ENCODE peak calls at places on chromosomes 13 and 19, in eight cellular contexts. N is thoracic aorta, Z is adrenal gland, B is heart right ventricle, F is H9, Y is tibial nerve, U is A549, V is mammary epithelial cell. J is an unnamed sample. For H3K4me1, the result is how much of the 10 kb centered on the place peaks cover.

GRCh38 chr13:40313269-40314200 is 352.9 kb downstream of the FOXO1 start:
- DNase-seq in N (no peak), Z (no peak), B (no peak), F (no peak), Y (no peak), U (no peak), V (no peak), J (no peak)

GRCh38 chr19:1245884-1246816 is 2.2 kb upstream of the MIDN start:
- DNase-seq in N (no peak), Z (peak), B (peak), F (no peak), Y (no peak), U (no peak), V (no peak), J (no peak)

GRCh38 chr13:46367622-46368327 is 19.3 kb downstream of the RUBCNL start:
- DNase-seq in N (no peak), Z (no peak), B (no peak), F (no peak), Y (no peak), U (no peak), V (peak), J (no peak)

GRCh38 chr13:74134777-74135305 is 637 bp upstream of the KLF12 start:
- DNase-seq in N (peak), Z (peak), B (peak), F (no peak), Y (peak), U (peak), V (no peak), J (peak)

GRCh38 chr13:55538424-55538823 is 1602.3 kb upstream of the PRR20A start:
- DNase-seq in N (no peak), Z (no peak), B (no peak), F (no peak), Y (no peak), U (no peak), V (no peak), J (no peak)

GRCh38 chr19:52898101-52898500 is 666 bp upstream of the ZNF320 start:
- DNase-seq in N (no peak), Z (peak), B (peak), F (peak), Y (no peak), U (no peak), V (no peak), J (no peak)

GRCh38 chr19:47253467-47253881 is 2.9 kb upstream of the CCDC9 start:
- DNase-seq in N (no peak), Z (no peak), B (no peak), F (no peak), Y (no peak), U (peak), V (peak), J (no peak)

GRCh38 chr19:46617566-46618079 is 7.3 kb downstream of the PTGIR start:
- DNase-seq in N (no peak), Z (no peak), B (no peak), F (no peak), Y (no peak), U (no peak), V (no peak), J (no peak)

GRCh38 chr19:7562646-7563393 is 27.3 kb downstream of the PNPLA6 start:
- DNase-seq in N (no peak), Z (no peak), B (no peak), F (peak), Y (no peak), U (no peak), V (no peak), J (peak)

GRCh38 chr13:39385621-39386231 is 217.3 kb downstream of the LHFPL6 start:
- DNase-seq in N (no peak), Z (no peak), B (no peak), F (peak), Y (no peak), U (no peak), V (no peak), J (peak)

GRCh38 chr19:30426864-30427263 is 54.7 kb downstream of the ZNF536 start:
- DNase-seq in N (no peak), Z (no peak), B (no peak), F (no peak), Y (no peak), U (no peak), V (no peak), J (no peak)

GRCh38 chr13:101903890-101904289 is 451.4 kb downstream of the ITGBL1 start:
- DNase-seq in N (no peak), Z (no peak), B (no peak), F (no peak), Y (no peak), U (no peak), V (no peak), J (no peak)

GRCh38 chr13:79500829-79501228 is 19.9 kb downstream of the NDFIP2 start:
- DNase-seq in N (no peak), Z (no peak), B (no peak), F (no peak), Y (no peak), U (no peak), V (no peak), J (no peak)

GRCh38 chr13:46207828-46208227 is 3.9 kb upstream of the LRRC63 start:
- DNase-seq in N (no peak), Z (no peak), B (no peak), F (no peak), Y (no peak), U (no peak), V (no peak), J (no peak)

GRCh38 chr19:47485210-47485609 is 1.2 kb upstream of the KPTN start:
- DNase-seq in N (no peak), Z (no peak), B (no peak), F (no peak), Y (no peak), U (no peak), V (no peak), J (no peak)

GRCh38 chr13:78420814-78421213 is 182.5 kb downstream of the POU4F1 start:
- DNase-seq in N (no peak), Z (no peak), B (peak), F (no peak), Y (no peak), U (no peak), V (no peak), J (no peak)

GRCh38 chr13:93867481-93867880 is 612.0 kb downstream of the DCT start:
- DNase-seq in N (no peak), Z (no peak), B (no peak), F (no peak), Y (no peak), U (no peak), V (no peak), J (no peak)

GRCh38 chr13:38687246-38688229 is 661 bp downstream of the FREM2 start:
- DNase-seq in N (no peak), Z (no peak), B (no peak), F (peak), Y (no peak), U (peak), V (peak), J (peak)

GRCh38 chr19:3604987-3605343 is 1.7 kb downstream of the TBXA2R start:
- DNase-seq in N (no peak), Z (no peak), B (no peak), F (no peak), Y (no peak), U (no peak), V (no peak), J (no peak)

GRCh38 chr19:3606174-3606689 is 443 bp downstream of the TBXA2R start:
- DNase-seq in N (no peak), Z (peak), B (no peak), F (peak), Y (no peak), U (no peak), V (no peak), J (no peak)

GRCh38 chr19:3605770-3606169 is 905 bp downstream of the TBXA2R start:
- DNase-seq in N (no peak), Z (no peak), B (no peak), F (no peak), Y (no peak), U (no peak), V (no peak), J (no peak)

GRCh38 chr19:3604227-3604986 is 2.3 kb downstream of the TBXA2R start:
- DNase-seq in N (no peak), Z (no peak), B (no peak), F (no peak), Y (no peak), U (no peak), V (no peak), J (no peak)

DNA sequence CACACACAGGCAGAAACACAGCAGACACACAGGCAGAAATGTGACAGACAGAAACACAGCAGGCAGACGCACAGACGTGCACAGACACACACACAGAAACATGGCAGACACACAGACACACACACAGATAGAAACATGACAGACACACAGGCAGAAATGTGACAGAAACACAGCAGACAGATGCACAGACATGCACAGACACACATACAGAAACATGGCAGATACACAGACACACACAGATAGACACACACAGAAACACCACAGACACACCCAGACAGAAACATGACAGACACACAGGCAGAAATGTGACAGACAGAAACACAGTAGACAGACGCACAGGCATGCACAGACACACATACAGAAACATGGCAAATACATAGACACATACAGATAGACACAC is 1.3 kb downstream of the TBXA2R start:
- DNase-seq in N (no peak), Z (no peak), B (no peak), F (no peak), Y (no peak), U (no peak), V (no peak), J (no peak)
- H3K4me1 ChIP-seq in N (half or more), Z (under half), B (half or more), F (under half), Y (half or more), U (under half), V (under half), J (under half)

GRCh38 chr19:49349567-49349966 is 12.6 kb downstream of the TEAD2 start:
- DNase-seq in N (no peak), Z (no peak), B (no peak), F (no peak), Y (no peak), U (no peak), V (no peak), J (no peak)

GRCh38 chr19:49347191-49347590 is 12.0 kb downstream of the CD37 start:
- DNase-seq in N (no peak), Z (no peak), B (no peak), F (no peak), Y (no peak), U (no peak), V (no peak), J (no peak)

GRCh38 chr19:49344516-49345423 is 9.6 kb downstream of the CD37 start:
- DNase-seq in N (no peak), Z (no peak), B (no peak), F (no peak), Y (no peak), U (no peak), V (no peak), J (no peak)

GRCh38 chr19:49348305-49349188 is 13.3 kb downstream of the CD37 start:
- DNase-seq in N (no peak), Z (no peak), B (no peak), F (no peak), Y (no peak), U (no peak), V (no peak), J (no peak)

DNA sequence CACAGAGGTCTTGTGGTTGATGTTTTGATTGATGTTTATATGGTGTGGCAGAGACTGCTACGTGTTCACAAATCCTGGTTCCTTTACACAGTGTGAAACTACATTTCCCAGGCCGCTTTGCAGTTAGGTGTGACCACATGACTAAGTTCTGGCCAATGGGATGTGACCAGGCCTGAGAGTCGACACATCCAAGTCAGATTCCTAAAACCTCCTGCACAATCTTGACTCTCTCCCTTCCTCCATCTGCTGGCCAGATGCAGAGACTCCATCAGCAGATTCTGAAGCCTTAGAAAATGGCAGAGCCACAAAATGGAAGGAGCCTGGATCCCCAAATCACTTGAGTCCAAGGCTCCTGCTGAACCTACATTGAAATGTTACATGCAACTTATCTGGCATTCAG is 12.6 kb downstream of the CD37 start:
- DNase-seq in N (no peak), Z (no peak), B (no peak), F (peak), Y (no peak), U (peak), V (peak), J (peak)
- TF ChIP-seq CTCF in N (peak), Z (no peak), B (peak), F (peak), Y (no peak), U (no peak), V (no peak), J (peak)

GRCh38 chr13:111210488-111210887 is 95.4 kb downstream of the ARHGEF7 start:
- DNase-seq in N (no peak), Z (no peak), B (peak), F (peak), Y (no peak), U (no peak), V (no peak), J (peak)

GRCh38 chr13:111210082-111210481 is 95.0 kb downstream of the ARHGEF7 start:
- DNase-seq in N (no peak), Z (no peak), B (no peak), F (no peak), Y (no peak), U (no peak), V (no peak), J (no peak)

GRCh38 chr13:111210945-111211469 is 95.9 kb downstream of the ARHGEF7 start:
- DNase-seq in N (no peak), Z (no peak), B (no peak), F (no peak), Y (no peak), U (no peak), V (no peak), J (no peak)

GRCh38 chr13:111211789-111212516 is 96.8 kb downstream of the ARHGEF7 start:
- DNase-seq in N (no peak), Z (no peak), B (no peak), F (peak), Y (no peak), U (no peak), V (no peak), J (peak)

DNA sequence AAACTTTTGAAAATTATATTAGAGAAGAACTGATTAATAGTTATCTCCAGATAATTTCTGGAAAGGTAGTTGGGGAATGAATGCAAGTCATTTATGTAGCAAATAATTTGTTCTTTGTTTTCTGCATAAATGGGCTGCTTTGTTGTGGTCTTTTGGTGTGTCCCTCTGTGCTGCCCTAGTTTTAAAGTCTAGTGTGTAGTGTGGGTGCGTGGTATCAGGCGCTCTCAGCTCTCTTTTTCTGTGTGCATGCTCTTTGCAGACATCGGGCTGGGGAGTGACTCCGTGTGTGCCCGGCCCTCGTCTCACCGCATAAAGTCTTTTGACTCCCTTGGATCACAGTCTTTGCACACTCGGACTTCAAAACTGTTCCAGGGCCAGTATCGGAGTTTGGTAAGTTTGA is 94.5 kb downstream of the ARHGEF7 start:
- DNase-seq in N (no peak), Z (no peak), B (no peak), F (no peak), Y (no peak), U (no peak), V (no peak), J (no peak)
- H3K4me1 ChIP-seq in N (half or more), Z (under half), B (half or more), F (under half), Y (half or more), U (under half), V (under half), J (under half)

DNA sequence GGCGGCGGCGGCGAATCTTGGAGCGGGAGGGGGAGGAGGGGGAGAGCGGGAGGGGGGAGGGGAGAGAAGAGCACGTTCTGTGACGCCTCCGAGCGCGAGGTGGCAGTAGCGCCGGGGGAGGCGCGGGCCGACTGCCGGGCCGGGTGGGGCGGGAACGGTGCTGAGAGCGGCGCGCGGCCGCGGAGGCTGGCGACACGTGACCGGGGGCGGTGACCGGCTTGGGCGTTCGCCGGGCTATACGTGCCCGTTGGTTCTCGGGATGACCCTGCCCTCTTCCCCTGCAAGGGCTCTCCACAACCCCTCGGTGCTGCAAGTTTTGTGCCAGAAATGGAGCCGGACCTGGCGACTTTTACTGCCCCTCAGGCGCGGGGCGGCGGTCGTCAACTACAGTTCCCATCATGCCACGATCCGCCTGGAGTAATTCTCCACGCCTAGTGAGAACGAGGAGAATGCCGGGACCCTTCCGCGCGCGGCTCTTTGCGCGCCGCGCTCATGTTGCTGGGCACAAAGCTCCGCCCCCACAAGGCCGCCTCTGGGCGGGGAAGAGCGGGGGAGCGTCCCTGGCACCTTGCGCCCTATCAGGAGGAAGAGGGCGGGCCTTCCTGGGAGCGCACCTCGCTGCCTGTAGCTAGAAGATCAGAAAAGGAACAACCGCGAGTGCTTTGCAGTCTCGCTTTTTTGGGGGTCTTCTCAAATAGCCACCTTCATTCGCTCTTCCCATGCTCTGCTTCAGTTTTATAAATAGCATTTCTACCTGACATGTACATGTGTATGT is at the start of gene KPNA3:
- DNase-seq in N (peak), Z (peak), B (peak), F (peak), Y (peak), U (peak), V (peak), J (peak)
- TF ChIP-seq CTCF in N (peak), Z (no peak), B (peak), F (no peak), Y (peak), U (peak), V (no peak), J (no peak)

GRCh38 chr13:32535140-32535539 is 3.5 kb downstream of the N4BP2L2 start:
- DNase-seq in N (no peak), Z (no peak), B (no peak), F (no peak), Y (no peak), U (no peak), V (no peak), J (no peak)
- H3K4me1 ChIP-seq in N (half or more), Z (under half), B (half or more), F (under half), Y (under half), U (under half), V (under half), J (under half)

GRCh38 chr19:3672993-3673392 is 27.3 kb downstream of the PIP5K1C start:
- DNase-seq in N (no peak), Z (no peak), B (no peak), F (no peak), Y (no peak), U (no peak), V (no peak), J (no peak)
- TF ChIP-seq CTCF in N (no peak), Z (no peak), B (no peak), F (peak), Y (no peak), U (no peak), V (no peak), J (no peak)

GRCh38 chr19:11377237-11377636 is 2.8 kb downstream of the SWSAP1 start:
- DNase-seq in N (no peak), Z (peak), B (no peak), F (no peak), Y (no peak), U (peak), V (peak), J (peak)
- H3K4me1 ChIP-seq in N (half or more), Z (under half), B (under half), F (under half), Y (under half), U (half or more), V (under half), J (under half)

GRCh38 chr13:107867701-107868661 is 347.4 kb downstream of the LIG4 start:
- DNase-seq in N (no peak), Z (no peak), B (peak), F (peak), Y (no peak), U (peak), V (peak), J (peak)
- TF ChIP-seq CTCF in N (no peak), Z (no peak), B (peak), F (peak), Y (no peak), U (peak), V (peak), J (peak)

DNA sequence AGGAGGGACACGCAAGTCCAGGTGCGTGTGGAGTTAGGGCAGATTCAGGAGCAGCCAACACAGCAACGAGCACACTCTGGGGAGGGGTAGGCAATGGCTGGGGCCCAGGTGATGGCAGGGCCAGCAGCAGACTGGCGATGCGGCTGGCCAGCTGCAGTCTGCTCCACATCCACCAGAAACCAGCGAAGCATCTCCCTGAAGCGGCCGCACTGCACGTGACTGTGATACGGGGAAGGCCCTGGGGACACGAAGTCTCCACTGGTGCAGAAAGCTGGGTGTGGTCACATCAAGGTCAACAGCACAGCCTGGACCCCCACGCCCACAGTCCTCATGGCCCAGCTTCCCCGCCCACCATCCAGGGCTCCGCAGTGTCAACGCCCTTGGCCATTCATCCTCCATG is 21.3 kb upstream of the EPHX3 start:
- DNase-seq in N (no peak), Z (no peak), B (peak), F (no peak), Y (no peak), U (no peak), V (no peak), J (no peak)
- H3K4me1 ChIP-seq in N (half or more), Z (under half), B (half or more), F (under half), Y (half or more), U (under half), V (under half), J (under half)

J was measured in cardiac muscle cell.